ENCODE peak calls at places on chromosomes 1 and 21, in five cellular contexts. F, K, W, H and N are unnamed samples.

GRCh38 chr1:39102537-39103320 is 76.6 kb downstream of the NDUFS5 start:
- DNase-seq in K (peak; percentile 83), H (peak; percentile 41), W (no peak), F (peak; percentile 30), N (peak; percentile 78)

GRCh38 chr1:147473735-147474049 is 67.6 kb upstream of the BCL9 start:
- DNase-seq in W (no peak), H (no peak), K (no peak), F (no peak), N (no peak)

GRCh38 chr1:202349263-202349928 is 897 bp downstream of the PPP1R12B start:
- DNase-seq in K (peak; percentile 78), F (peak; percentile 12), W (no peak), H (peak; percentile 26), N (peak; percentile 48)

GRCh38 chr21:42580793-42581201 is 67.1 kb downstream of the SLC37A1 start:
- DNase-seq in W (no peak), H (no peak), K (no peak), F (peak; percentile 5), N (no peak)

GRCh38 chr1:211910917-211911485 is 80.4 kb upstream of the LPGAT1 start:
- DNase-seq in K (peak; percentile 15), W (no peak), H (no peak), F (no peak), N (no peak)

GRCh38 chr1:205729945-205730610 is 19.9 kb downstream of the NUCKS1 start:
- DNase-seq in H (no peak), F (no peak), K (peak; percentile 26), W (no peak), N (no peak)

GRCh38 chr1:150082494-150082893 is 14.9 kb downstream of the VPS45 start:
- DNase-seq in F (no peak), W (no peak), K (no peak), H (no peak), N (no peak)

GRCh38 chr1:40664167-40664537 is 1.3 kb downstream of the RIMS3 start:
- DNase-seq in F (no peak), W (no peak), H (no peak), K (no peak), N (no peak)

GRCh38 chr1:42081475-42081874 is 71.7 kb upstream of the GUCA2B start:
- DNase-seq in K (no peak), F (peak; percentile 75), H (peak; percentile 65), W (no peak), N (peak; percentile 70)

GRCh38 chr21:42352433-42353095 is 1.8 kb upstream of the TFF2 start:
- DNase-seq in F (no peak), H (no peak), K (no peak), W (no peak), N (no peak)

GRCh38 chr1:26529655-26530539 is at the start of gene RPS6KA1:
- DNase-seq in F (peak; percentile 80), K (peak; percentile 11), W (no peak), H (peak; percentile 75), N (peak; percentile 92)

GRCh38 chr1:53038565-53038964 is 23.4 kb upstream of the PODN start:
- DNase-seq in W (no peak), F (no peak), K (no peak), H (no peak), N (no peak)

GRCh38 chr1:189429610-189430009 is 1048.1 kb downstream of the BRINP3 start:
- DNase-seq in H (no peak), K (peak; percentile 52), W (no peak), F (no peak), N (peak; percentile 65)

GRCh38 chr1:207018707-207019106 is 13.8 kb downstream of the C1orf116 start:
- DNase-seq in W (no peak), F (no peak), H (no peak), K (no peak), N (no peak)

GRCh38 chr1:3453203-3453761 is 1.2 kb upstream of the ARHGEF16 start:
- DNase-seq in H (peak; percentile 68), F (peak; percentile 86), W (peak; percentile 49), K (peak; percentile 48), N (peak; percentile 90)

GRCh38 chr1:58845947-58846346 is 62.1 kb upstream of the JUN start:
- DNase-seq in W (no peak), K (no peak), F (no peak), H (no peak), N (no peak)

GRCh38 chr1:40838045-40838979 is 23.9 kb downstream of the CITED4 start:
- DNase-seq in H (no peak), W (no peak), K (no peak), F (no peak), N (no peak)

GRCh38 chr1:84960371-84960770 is 36.5 kb downstream of the MCOLN2 start:
- DNase-seq in H (no peak), K (peak; percentile 72), W (no peak), F (no peak), N (peak; percentile 29)

GRCh38 chr21:33368124-33368523 is 35.1 kb upstream of the IFNGR2 start:
- DNase-seq in F (no peak), H (no peak), W (no peak), K (no peak), N (no peak)

GRCh38 chr1:184608581-184608980 is 146.1 kb downstream of the EDEM3 start:
- DNase-seq in W (no peak), F (no peak), H (no peak), K (no peak), N (no peak)

GRCh38 chr1:64893921-64894320 is 72.4 kb downstream of the JAK1 start:
- DNase-seq in F (no peak), K (no peak), H (no peak), W (no peak), N (no peak)

GRCh38 chr1:64892576-64893573 is 73.5 kb downstream of the JAK1 start:
- DNase-seq in H (no peak), W (no peak), F (no peak), K (peak; percentile 23), N (no peak)

GRCh38 chr1:64895500-64895899 is 70.8 kb downstream of the JAK1 start:
- DNase-seq in F (no peak), W (no peak), K (no peak), H (no peak), N (no peak)

GRCh38 chr1:64896546-64896945 is 69.8 kb downstream of the JAK1 start:
- DNase-seq in F (no peak), K (no peak), H (no peak), W (no peak), N (no peak)

DNA sequence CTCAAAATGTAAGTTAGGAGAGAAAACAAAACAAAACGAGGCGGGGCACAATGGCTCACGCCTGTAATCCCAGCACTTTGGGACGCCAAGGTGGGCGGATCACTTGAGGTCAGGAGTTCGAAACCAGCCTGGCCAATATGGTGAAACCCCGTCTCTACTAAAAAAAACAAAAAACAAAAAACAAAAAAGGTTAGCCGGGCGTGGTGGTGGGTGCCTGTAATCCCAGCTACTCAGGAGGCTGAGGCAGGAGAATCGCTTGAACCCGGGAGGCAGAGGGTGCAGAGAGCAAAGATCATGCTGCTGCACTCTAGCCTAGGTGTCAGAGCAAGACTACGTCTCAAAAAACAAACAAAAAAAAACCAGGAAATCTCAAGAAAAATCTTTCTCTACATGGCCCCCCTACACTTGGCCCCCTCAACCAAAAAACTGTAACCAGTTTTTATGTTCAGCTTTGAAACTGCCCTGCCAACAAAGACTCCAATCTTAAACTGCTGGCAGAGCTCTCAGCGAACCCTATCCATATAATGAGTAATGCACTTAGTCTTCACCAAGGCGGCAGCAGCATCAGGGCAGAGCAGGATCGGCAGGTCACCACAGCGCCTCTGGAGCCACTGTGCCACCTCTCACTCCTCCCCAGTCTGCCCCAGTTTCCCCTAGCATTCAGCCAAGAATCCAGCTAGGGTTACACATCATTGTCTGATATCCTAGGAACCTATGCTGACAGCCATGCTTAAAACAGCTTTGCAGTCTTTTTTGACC is 71.7 kb downstream of the JAK1 start:
- DNase-seq in W (no peak), H (no peak), K (no peak), F (no peak), N (no peak)
- H3K4me1 ChIP-seq in W (peaks cover 4% of the 10 kb centered on the region), H (no peaks in the 10 kb centered on the region), K (peaks cover 17% of the 10 kb centered on the region), F (peaks cover 38% of the 10 kb centered on the region), N (peaks cover 26% of the 10 kb centered on the region)

GRCh38 chr1:152228831-152229230 is 4.8 kb upstream of the HRNR start:
- DNase-seq in F (no peak), H (no peak), W (no peak), K (no peak), N (no peak)

GRCh38 chr1:152224093-152224492 is at the start of gene HRNR:
- DNase-seq in K (no peak), H (no peak), F (no peak), W (no peak), N (no peak)

GRCh38 chr1:152225678-152226077 is 1.7 kb upstream of the HRNR start:
- DNase-seq in W (no peak), H (no peak), K (no peak), F (no peak), N (no peak)

DNA sequence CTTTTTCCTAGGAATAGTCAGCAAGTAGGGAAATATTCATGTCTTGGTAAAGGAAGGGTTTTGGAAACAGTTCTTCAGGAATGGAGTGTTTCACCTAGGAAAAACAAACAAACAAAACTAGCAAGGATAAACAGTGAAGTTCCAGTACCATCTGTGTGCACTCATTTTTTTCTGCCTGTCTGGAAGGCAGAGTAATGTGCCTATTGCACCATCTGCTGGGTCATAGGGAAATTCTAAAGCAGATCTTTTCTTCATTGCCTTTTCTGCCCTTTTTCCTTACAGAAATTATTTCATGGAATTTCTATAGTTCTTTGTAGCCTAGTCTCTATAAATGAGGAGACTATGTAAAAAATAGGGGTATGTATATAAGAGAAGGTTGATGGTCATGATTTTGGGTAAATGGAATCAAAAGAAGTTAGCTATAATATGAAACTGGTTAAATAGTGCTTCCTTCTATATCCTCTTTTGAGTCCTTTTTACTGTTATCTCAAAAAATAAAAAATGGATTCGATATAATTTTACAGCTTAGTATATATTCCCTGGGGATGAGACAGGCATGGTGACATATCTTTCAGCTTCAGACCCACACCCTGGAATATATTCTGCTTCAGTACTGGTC is 3.4 kb upstream of the HRNR start:
- DNase-seq in W (no peak), H (no peak), K (peak; percentile 2), F (no peak), N (no peak)
- TF ChIP-seq CTCF in W (no peak), H (peak; percentile 69), K (no peak), F (no peak), N (no peak)

GRCh38 chr21:45373991-45374816 is 30.8 kb upstream of the COL18A1 start:
- DNase-seq in K (no peak), H (no peak), F (no peak), W (no peak), N (no peak)
- H3K4me1 ChIP-seq in K (peaks cover 13% of the 10 kb centered on the region), H (no peaks in the 10 kb centered on the region), F (no peaks in the 10 kb centered on the region), W (peaks cover 6% of the 10 kb centered on the region), N (peaks cover 10% of the 10 kb centered on the region)

GRCh38 chr1:9275567-9276034 is 17.1 kb upstream of the SPSB1 start:
- DNase-seq in H (no peak), K (peak; percentile 92), W (no peak), F (peak; percentile 59), N (no peak)
- TF ChIP-seq CTCF in H (no peak), K (no peak), W (no peak), F (no peak), N (no peak)

GRCh38 chr1:183029591-183030000 is 6.4 kb downstream of the LAMC1 start:
- DNase-seq in H (no peak), W (no peak), K (peak; percentile 77), F (no peak), N (peak; percentile 43)

GRCh38 chr1:183025782-183026774 is 2.9 kb downstream of the LAMC1 start:
- DNase-seq in F (no peak), W (no peak), K (peak; percentile 56), H (no peak), N (no peak)

GRCh38 chr1:183027791-183028190 is 4.6 kb downstream of the LAMC1 start:
- DNase-seq in K (no peak), H (no peak), W (no peak), F (no peak), N (no peak)

GRCh38 chr1:183024352-183025337 is 1.4 kb downstream of the LAMC1 start:
- DNase-seq in F (no peak), W (no peak), K (no peak), H (no peak), N (no peak)

GRCh38 chr1:183027031-183027430 is 3.8 kb downstream of the LAMC1 start:
- DNase-seq in H (no peak), K (no peak), F (no peak), W (no peak), N (no peak)
- H3K4me1 ChIP-seq in H (no peaks in the 10 kb centered on the region), K (peaks cover 15% of the 10 kb centered on the region), F (peaks cover 8% of the 10 kb centered on the region), W (no peaks in the 10 kb centered on the region), N (peaks cover 58% of the 10 kb centered on the region)